ENCODE peak calls at places on chromosome X, in five cellular contexts. W is GM23248, L is OCI-LY7, N is HCT116, O is PC-3. Q is an unnamed sample.

GRCh38 chrX:134520860-134521390 is 61.0 kb downstream of the HPRT1 start:
- DNase-seq in W (peak; percentile 65), L (peak; percentile 41), N (peak; percentile 51), O (peak; percentile 79), Q (peak; percentile 57)

GRCh38 chrX:46506076-46506475 is 39.1 kb downstream of the ZNF674 start:
- DNase-seq in L (no peak), W (no peak), N (no peak), O (no peak), Q (no peak)

GRCh38 chrX:82757614-82758013 is 750.5 kb upstream of the POU3F4 start:
- DNase-seq in L (no peak), W (no peak), O (peak; percentile 2), N (no peak), Q (no peak)

GRCh38 chrX:130974323-130974722 is 71.3 kb upstream of the ENOX2 start:
- DNase-seq in O (peak; percentile 52), N (no peak), L (no peak), W (peak; percentile 61), Q (no peak)

GRCh38 chrX:17405225-17405969 is 30.4 kb downstream of the NHS start:
- DNase-seq in N (peak; percentile 66), O (peak; percentile 94), W (peak; percentile 58), L (no peak), Q (peak; percentile 20)

GRCh38 chrX:8743126-8743732 is 11.3 kb upstream of the ANOS1 start:
- DNase-seq in N (no peak), L (peak; percentile 39), O (peak; percentile 69), W (peak; percentile 46), Q (peak; percentile 50)

GRCh38 chrX:20521245-20521644 is 254.5 kb upstream of the RPS6KA3 start:
- DNase-seq in O (peak; percentile 57), L (no peak), W (peak; percentile 75), N (no peak), Q (peak; percentile 31)

GRCh38 chrX:53223955-53224859 is 800 bp downstream of the KDM5C start:
- DNase-seq in O (peak; percentile 78), W (peak; percentile 79), L (peak; percentile 11), N (peak; percentile 28), Q (peak; percentile 35)

GRCh38 chrX:75522565-75523411 is at the start of gene ZDHHC15:
- DNase-seq in N (no peak), W (peak; percentile 36), L (no peak), O (peak; percentile 1), Q (peak; percentile 62)

GRCh38 chrX:13598877-13599276 is 29.5 kb downstream of the EGFL6 start:
- DNase-seq in O (peak; percentile 41), N (no peak), W (peak; percentile 34), L (peak; percentile 3), Q (no peak)

GRCh38 chrX:107102980-107103379 is 15.6 kb downstream of the RBM41 start:
- DNase-seq in N (no peak), O (peak; percentile 10), L (no peak), W (peak; percentile 14), Q (no peak)
- TF ChIP-seq EZH2phosphoT487 in N (no peak), O (no peak), L (no peak), W (no peak), Q (no peak)

GRCh38 chrX:40434947-40435346 is 145.8 kb upstream of the ATP6AP2 start:
- DNase-seq in O (no peak), W (peak; percentile 20), L (no peak), N (no peak), Q (peak; percentile 66)
- H3K4me2 ChIP-seq in O (no peak overlapping the region), W (no peak overlapping the region), L (no peak overlapping the region), N (no peak overlapping the region), Q (peak overlapping the region; percentile 36)

GRCh38 chrX:45258741-45259402 is 58.2 kb upstream of the DIPK2B start:
- DNase-seq in W (no peak), N (no peak), O (no peak), L (peak; percentile 20), Q (no peak)

GRCh38 chrX:45266456-45266855 is 65.8 kb upstream of the DIPK2B start:
- DNase-seq in W (no peak), N (no peak), L (no peak), O (no peak), Q (no peak)

GRCh38 chrX:45261005-45261404 is 60.3 kb upstream of the DIPK2B start:
- DNase-seq in O (no peak), W (no peak), N (no peak), L (no peak), Q (no peak)

GRCh38 chrX:45267007-45267406 is 66.3 kb upstream of the DIPK2B start:
- DNase-seq in O (no peak), N (no peak), L (no peak), W (no peak), Q (no peak)

DNA sequence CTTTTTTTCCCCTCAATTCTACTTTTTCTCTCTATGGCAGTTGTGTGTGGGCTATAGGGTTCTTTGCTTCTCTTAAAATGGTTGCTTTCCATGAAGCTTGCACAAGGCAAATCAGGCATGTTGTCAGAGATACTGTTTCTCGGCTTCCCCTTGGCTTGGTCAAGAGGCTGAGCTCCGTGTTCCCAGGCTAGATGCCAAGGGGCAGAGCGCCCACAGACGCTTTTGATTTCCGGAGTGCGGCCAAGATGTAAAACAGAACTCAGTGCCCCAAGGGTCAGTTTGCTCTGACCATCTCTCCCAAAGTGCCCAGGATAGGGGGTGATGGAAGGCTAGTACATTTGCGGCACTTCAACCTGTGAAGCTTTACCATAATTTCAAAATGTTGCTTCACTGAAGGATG is 64.2 kb upstream of the DIPK2B start:
- DNase-seq in N (no peak), O (no peak), L (no peak), W (no peak), Q (no peak)
- TF ChIP-seq EZH2phosphoT487 in N (no peak), O (no peak), L (no peak), W (no peak), Q (no peak)

GRCh38 chrX:11397680-11398079 is 104.5 kb downstream of the AMELX start:
- DNase-seq in W (no peak), L (no peak), N (no peak), O (no peak), Q (no peak)
- H3K4me2 ChIP-seq in W (no peak overlapping the region), L (no peak overlapping the region), N (no peak overlapping the region), O (no peak overlapping the region), Q (no peak overlapping the region)

GRCh38 chrX:12595746-12596145 is 195.5 kb upstream of the PRPS2 start:
- DNase-seq in L (no peak), N (no peak), W (no peak), O (no peak), Q (no peak)
- TF ChIP-seq EZH2phosphoT487 in L (no peak), N (no peak), W (no peak), O (no peak), Q (no peak)

DNA sequence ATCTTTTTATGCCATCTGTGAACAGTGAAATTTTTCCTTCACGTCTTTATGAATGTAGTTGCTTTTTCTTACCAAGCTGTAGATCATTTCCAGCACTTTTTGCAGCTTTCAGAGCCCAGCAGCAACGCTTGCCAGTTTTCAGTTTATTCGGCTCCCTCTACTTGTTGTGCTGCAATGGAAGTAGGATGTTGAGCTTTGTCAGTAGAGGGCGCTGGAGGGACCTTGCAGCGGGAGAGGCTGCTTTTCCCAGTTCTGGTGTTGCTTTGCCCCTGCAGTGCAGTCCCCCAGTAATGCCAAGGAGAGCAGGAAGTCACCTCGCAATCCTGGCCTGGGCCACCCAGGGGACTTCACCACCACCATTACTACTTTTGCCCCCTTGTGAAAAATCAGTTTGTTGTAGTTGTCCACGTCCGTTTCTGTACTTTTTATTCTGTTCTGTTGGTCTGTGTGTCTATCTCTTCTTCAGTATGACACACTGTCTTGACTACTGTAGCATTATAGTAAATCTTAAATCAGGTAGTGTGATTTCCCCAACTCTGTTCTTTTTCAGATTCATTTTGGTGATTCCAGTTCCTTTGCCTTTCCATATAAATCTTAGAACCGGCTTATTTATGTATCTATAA is 21.8 kb downstream of the CMC4 start:
- DNase-seq in O (peak; percentile 57), L (peak; percentile 48), N (no peak), W (peak; percentile 66), Q (peak; percentile 54)
- H3K4me2 ChIP-seq in O (no peak overlapping the region), L (no peak overlapping the region), N (no peak overlapping the region), W (no peak overlapping the region), Q (no peak overlapping the region)